ENCODE peak calls at places on chromosomes 2 and 18, in six cellular contexts. U is NCI-H460; A is stimulated activated CD4-positive, alpha-beta T cell treated with anti-CD3 and anti-CD28 coated beads, Interleukin-2, amount 100 ng/mL, for 48 hours; Y is foreskin fibroblast; G is neuronal stem cell; Q is activated T-cell treated with anti-CD3 and anti-CD28 coated beads for 1 hour. W is an unnamed sample.

GRCh38 chr2:9594361-9595063 is 36.3 kb downstream of the YWHAQ start:
- DNase-seq in G (no peak), A (no peak), U (no peak), Y (peak; percentile 85), Q (no peak), W (no peak)

GRCh38 chr2:85601771-85602475 is 575 bp downstream of the TMEM150A start:
- DNase-seq in A (no peak), Y (peak; percentile 87), G (no peak), Q (no peak), U (no peak), W (no peak)

GRCh38 chr18:8177330-8178016 is 431.8 kb upstream of the RAB12 start:
- DNase-seq in Q (no peak), U (no peak), G (no peak), Y (peak; percentile 7), A (no peak), W (no peak)

GRCh38 chr2:39521876-39522517 is 84.9 kb upstream of the MAP4K3 start:
- DNase-seq in U (no peak), G (no peak), Q (no peak), Y (peak; percentile 49), A (no peak), W (no peak)

GRCh38 chr18:76446321-76446720 is 48.7 kb downstream of the ZNF516 start:
- DNase-seq in Q (no peak), U (no peak), G (no peak), Y (no peak), A (no peak), W (no peak)

GRCh38 chr2:73111300-73112025 is 1.3 kb downstream of the RAB11FIP5 start:
- DNase-seq in A (peak; percentile 12), Q (no peak), U (peak; percentile 12), Y (peak; percentile 70), G (peak; percentile 24), W (no peak)

GRCh38 chr2:136909777-136910176 is 144.4 kb downstream of the THSD7B start:
- DNase-seq in G (no peak), A (no peak), Q (no peak), U (no peak), Y (no peak), W (no peak)

GRCh38 chr2:240134956-240135520 is 1.1 kb downstream of the COPS9 start:
- DNase-seq in G (no peak), Y (no peak), Q (no peak), A (no peak), U (no peak), W (no peak)

W was measured in T follicular helper cell.